ENCODE peak calls at places on chromosomes 12 and 14, in eight cellular contexts. U, W, V, G, O, S, I and T are unnamed samples.

GRCh38 chr14:23071244-23071974 is 14.1 kb upstream of the CDH24 start:
- DNase-seq in G (peak; percentile 96), I (peak; percentile 94), O (peak; percentile 60), W (peak; percentile 84), U (no peak), S (peak; percentile 82), V (peak; percentile 94), T (no peak)

GRCh38 chr14:31070431-31070830 is 44.3 kb upstream of the STRN3 start:
- DNase-seq in U (no peak), V (no peak), W (peak; percentile 39), S (no peak), O (no peak), G (peak; percentile 90), I (no peak), T (no peak)

GRCh38 chr12:49121047-49121696 is 10.0 kb downstream of the TUBA1B start:
- DNase-seq in V (peak; percentile 84), I (peak; percentile 65), G (peak; percentile 81), S (peak; percentile 36), O (no peak), W (peak; percentile 79), U (peak; percentile 69), T (no peak)

GRCh38 chr14:99118046-99118721 is 153.8 kb downstream of the BCL11B start:
- DNase-seq in W (no peak), V (peak; percentile 63), O (no peak), S (no peak), I (no peak), U (no peak), G (no peak), T (no peak)

GRCh38 chr12:92827836-92828431 is 101.2 kb downstream of the EEA1 start:
- DNase-seq in W (peak; percentile 72), O (peak; percentile 36), G (peak; percentile 70), I (peak; percentile 61), S (peak; percentile 8), V (peak; percentile 73), U (peak; percentile 28), T (no peak)

GRCh38 chr14:51095854-51096823 is 1.2 kb upstream of the TRIM9 start:
- DNase-seq in G (peak; percentile 86), I (no peak), V (no peak), W (no peak), U (no peak), S (peak; percentile 8), O (no peak), T (no peak)

GRCh38 chr14:104515059-104515810 is 64.3 kb upstream of the C14orf180 start:
- DNase-seq in V (peak; percentile 23), W (no peak), U (no peak), I (no peak), O (no peak), S (no peak), G (no peak), T (no peak)

GRCh38 chr12:49346659-49347306 is at the start of gene DNAJC22:
- DNase-seq in V (peak; percentile 88), O (peak; percentile 7), U (no peak), S (no peak), G (peak; percentile 60), W (peak; percentile 50), I (peak; percentile 75), T (no peak)

GRCh38 chr14:30354439-30354838 is 204.5 kb upstream of the G2E3 start:
- DNase-seq in W (no peak), V (no peak), U (no peak), I (no peak), S (no peak), O (no peak), G (no peak), T (no peak)

GRCh38 chr12:26936559-26937442 is 980 bp downstream of the INTS13 start:
- DNase-seq in I (peak; percentile 31), U (no peak), W (peak; percentile 17), S (no peak), V (no peak), O (peak; percentile 28), G (peak; percentile 43), T (no peak)

GRCh38 chr12:31019561-31020308 is 53.9 kb upstream of the DDX11 start:
- DNase-seq in I (no peak), S (no peak), V (peak; percentile 37), O (no peak), G (no peak), W (no peak), U (no peak), T (no peak)

GRCh38 chr12:90979936-90980335 is 24.8 kb downstream of the EPYC start:
- DNase-seq in U (no peak), O (no peak), G (peak; percentile 45), I (no peak), S (no peak), V (no peak), W (no peak), T (no peak)

GRCh38 chr14:100691395-100692025 is 35.2 kb upstream of the DLK1 start:
- DNase-seq in I (no peak), U (no peak), W (no peak), G (no peak), V (no peak), O (no peak), S (no peak), T (no peak)

GRCh38 chr14:105059035-105059916 is 6.0 kb downstream of the GPR132 start:
- DNase-seq in V (peak; percentile 72), U (no peak), G (no peak), I (no peak), O (no peak), S (no peak), W (no peak), T (no peak)

GRCh38 chr12:80412343-80412953 is 31.6 kb upstream of the PTPRQ start:
- DNase-seq in S (peak; percentile 37), I (peak; percentile 42), W (peak; percentile 72), O (peak; percentile 72), V (no peak), U (peak; percentile 45), G (peak; percentile 80), T (peak; percentile 71)

GRCh38 chr12:81176796-81177195 is 98.9 kb downstream of the ACSS3 start:
- DNase-seq in V (no peak), W (no peak), S (no peak), U (no peak), I (no peak), O (no peak), G (peak; percentile 51), T (no peak)

GRCh38 chr12:66297080-66297479 is 5.2 kb upstream of the HELB start:
- DNase-seq in I (no peak), O (no peak), G (no peak), W (no peak), U (no peak), S (no peak), V (no peak), T (no peak)

GRCh38 chr14:72463291-72463866 is 430.5 kb downstream of the DPF3 start:
- DNase-seq in S (no peak), U (peak; percentile 73), G (peak; percentile 45), W (peak; percentile 62), V (no peak), I (no peak), O (no peak), T (no peak)

GRCh38 chr14:101031186-101031585 is 127.7 kb upstream of the RTL1 start:
- DNase-seq in V (no peak), G (no peak), S (no peak), O (no peak), I (no peak), U (no peak), W (no peak), T (no peak)

GRCh38 chr12:77357654-77358053 is 292.3 kb upstream of the E2F7 start:
- DNase-seq in G (no peak), S (no peak), I (no peak), V (no peak), U (no peak), W (peak; percentile 37), O (no peak), T (no peak)

GRCh38 chr12:126337556-126337955 is 1272.3 kb downstream of the AACS start:
- DNase-seq in U (no peak), S (no peak), O (peak; percentile 27), V (no peak), W (peak; percentile 53), I (no peak), G (peak; percentile 4), T (no peak)

GRCh38 chr12:47894652-47895051 is 10.1 kb downstream of the VDR start:
- DNase-seq in V (peak; percentile 33), S (no peak), U (no peak), O (no peak), W (no peak), G (no peak), I (no peak), T (no peak)

GRCh38 chr12:47892819-47893218 is 12.0 kb downstream of the VDR start:
- DNase-seq in O (no peak), G (peak; percentile 57), V (no peak), U (no peak), S (no peak), I (no peak), W (no peak), T (no peak)

GRCh38 chr12:47894068-47894467 is 10.7 kb downstream of the VDR start:
- DNase-seq in G (no peak), V (peak; percentile 35), I (no peak), S (no peak), U (no peak), W (no peak), O (peak; percentile 67), T (no peak)

GRCh38 chr12:47896633-47897032 is 8.2 kb downstream of the VDR start:
- DNase-seq in U (no peak), O (no peak), G (no peak), V (peak; percentile 43), S (no peak), W (peak; percentile 96), I (no peak), T (no peak)

GRCh38 chr12:47896022-47896421 is 8.8 kb downstream of the VDR start:
- DNase-seq in U (no peak), S (no peak), V (no peak), O (peak; percentile 32), W (no peak), I (no peak), G (no peak), T (no peak)
- H3K9me3 ChIP-seq in U (no peaks in the 10 kb centered on the region), S (no peaks in the 10 kb centered on the region), V (no peaks in the 10 kb centered on the region), O (no peaks in the 10 kb centered on the region), W (no peaks in the 10 kb centered on the region), I (no peaks in the 10 kb centered on the region), G (no peaks in the 10 kb centered on the region), T (no peaks in the 10 kb centered on the region)

GRCh38 chr14:70416322-70416716 is 571 bp downstream of the SYNJ2BP start:
- DNase-seq in S (no peak), G (peak; percentile 58), V (no peak), O (no peak), I (no peak), W (peak; percentile 25), U (no peak), T (no peak)
- H3K9ac ChIP-seq in S (no peak overlapping the region), G (peak overlapping the region; percentile 88), V (peak overlapping the region; percentile 64), O (peak overlapping the region; percentile 32), I (no peak overlapping the region), W (peak overlapping the region; percentile 65), U (peak overlapping the region; percentile 68), T (peak overlapping the region; percentile 85)

GRCh38 chr14:106665814-106666213 is 1139.4 kb downstream of the TMEM121 start:
- DNase-seq in W (no peak), I (no peak), O (peak; percentile 12), G (no peak), U (no peak), V (no peak), S (no peak), T (no peak)
- H3K9me3 ChIP-seq in W (peaks cover 18% of the 10 kb centered on the region), I (peaks cover 4% of the 10 kb centered on the region), O (no peaks in the 10 kb centered on the region), G (no peaks in the 10 kb centered on the region), U (peaks cover 16% of the 10 kb centered on the region), V (peaks cover 66% of the 10 kb centered on the region), S (peaks cover 6% of the 10 kb centered on the region), T (no peaks in the 10 kb centered on the region)

DNA sequence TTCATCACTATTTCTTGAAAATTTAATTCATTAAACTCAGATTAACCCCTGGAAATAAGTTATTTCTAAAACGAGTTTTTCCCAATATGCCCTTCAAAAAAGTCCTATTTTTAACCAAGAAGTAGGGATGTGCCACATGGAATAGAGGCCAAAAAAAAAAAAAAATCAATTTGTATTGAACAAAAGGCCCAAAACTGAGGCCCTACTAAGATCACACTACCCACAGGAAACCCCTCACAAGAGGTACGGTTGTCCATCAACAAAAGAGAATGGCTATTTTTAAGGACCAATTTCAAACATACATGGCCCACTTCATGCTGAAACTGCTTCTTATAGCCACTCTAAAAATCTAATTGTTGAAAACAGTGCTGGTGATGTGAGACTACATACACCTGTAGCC is 7.5 kb upstream of the BAZ2A start:
- DNase-seq in S (no peak), V (no peak), W (no peak), I (no peak), G (no peak), U (no peak), O (no peak), T (no peak)
- H3K9ac ChIP-seq in S (no peak overlapping the region), V (no peak overlapping the region), W (no peak overlapping the region), I (no peak overlapping the region), G (peak overlapping the region; percentile 42), U (peak overlapping the region; percentile 38), O (peak overlapping the region; percentile 11), T (no peak overlapping the region)